ENCODE peak calls at places on chromosomes 1 and 21, in five cellular contexts. N is transverse colon, Q is adrenal gland, M is ovary, S is stomach. F is an unnamed sample.

GRCh38 chr1:19067912-19068638 is 111.6 kb upstream of the IFFO2 start:
- DNase-seq in Q (no peak), M (no peak), N (no peak), S (no peak), F (no peak)

GRCh38 chr1:200732438-200732837 is 6.3 kb upstream of the CAMSAP2 start:
- DNase-seq in M (no peak), S (no peak), N (no peak), Q (no peak), F (no peak)

GRCh38 chr1:110615548-110616130 is 9.5 kb upstream of the KCNA2 start:
- DNase-seq in N (peak), M (peak), Q (peak), S (peak), F (no peak)

GRCh38 chr1:110449661-110450651 is 993 bp upstream of the PROK1 start:
- DNase-seq in S (no peak), M (no peak), N (no peak), Q (no peak), F (no peak)

GRCh38 chr1:70807088-70807664 is 240.4 kb downstream of the PTGER3 start:
- DNase-seq in N (no peak), M (no peak), Q (no peak), S (no peak), F (no peak)

GRCh38 chr1:47424336-47424982 is 8.4 kb downstream of the FOXE3 start:
- DNase-seq in Q (peak), N (no peak), S (no peak), M (no peak), F (no peak)

GRCh38 chr1:61724721-61725694 is at the start of gene TM2D1:
- DNase-seq in M (peak), Q (peak), N (peak), S (peak), F (peak)

GRCh38 chr1:23719162-23719820 is 24.0 kb upstream of the ELOA start:
- DNase-seq in M (no peak), N (no peak), S (peak), Q (peak), F (no peak)

GRCh38 chr1:2635271-2636010 is 2.6 kb upstream of the MMEL1 start:
- DNase-seq in M (peak), S (no peak), N (no peak), Q (no peak), F (no peak)

GRCh38 chr21:19322360-19322759 is 918.8 kb upstream of the TMPRSS15 start:
- DNase-seq in N (no peak), M (no peak), S (no peak), Q (no peak), F (no peak)

GRCh38 chr1:10504259-10504658 is 29.5 kb downstream of the PEX14 start:
- DNase-seq in N (no peak), Q (no peak), S (no peak), M (no peak), F (no peak)

GRCh38 chr21:16535100-16535418 is 805.3 kb downstream of the USP25 start:
- DNase-seq in S (peak), N (peak), M (peak), Q (peak), F (no peak)

GRCh38 chr1:169513208-169513607 is 27.5 kb upstream of the SLC19A2 start:
- DNase-seq in S (no peak), M (peak), Q (no peak), N (no peak), F (no peak)

GRCh38 chr1:145918992-145919939 is 749 bp upstream of the PEX11B start:
- DNase-seq in S (peak), M (peak), Q (peak), N (peak), F (no peak)

GRCh38 chr1:3678361-3679097 is 26.2 kb downstream of the TP73 start:
- DNase-seq in Q (no peak), S (no peak), M (no peak), N (no peak), F (no peak)

GRCh38 chr1:153292185-153292584 is 20.6 kb downstream of the PGLYRP3 start:
- DNase-seq in Q (no peak), N (no peak), S (no peak), M (no peak), F (no peak)

GRCh38 chr1:153293480-153293775 is 19.3 kb downstream of the PGLYRP3 start:
- DNase-seq in S (no peak), N (no peak), M (no peak), Q (no peak), F (no peak)

GRCh38 chr1:153293847-153294246 is 18.9 kb downstream of the PGLYRP3 start:
- DNase-seq in S (no peak), Q (no peak), M (no peak), N (no peak), F (no peak)

GRCh38 chr1:153291514-153291913 is 21.2 kb downstream of the PGLYRP3 start:
- DNase-seq in N (no peak), Q (no peak), S (no peak), M (no peak), F (no peak)

DNA sequence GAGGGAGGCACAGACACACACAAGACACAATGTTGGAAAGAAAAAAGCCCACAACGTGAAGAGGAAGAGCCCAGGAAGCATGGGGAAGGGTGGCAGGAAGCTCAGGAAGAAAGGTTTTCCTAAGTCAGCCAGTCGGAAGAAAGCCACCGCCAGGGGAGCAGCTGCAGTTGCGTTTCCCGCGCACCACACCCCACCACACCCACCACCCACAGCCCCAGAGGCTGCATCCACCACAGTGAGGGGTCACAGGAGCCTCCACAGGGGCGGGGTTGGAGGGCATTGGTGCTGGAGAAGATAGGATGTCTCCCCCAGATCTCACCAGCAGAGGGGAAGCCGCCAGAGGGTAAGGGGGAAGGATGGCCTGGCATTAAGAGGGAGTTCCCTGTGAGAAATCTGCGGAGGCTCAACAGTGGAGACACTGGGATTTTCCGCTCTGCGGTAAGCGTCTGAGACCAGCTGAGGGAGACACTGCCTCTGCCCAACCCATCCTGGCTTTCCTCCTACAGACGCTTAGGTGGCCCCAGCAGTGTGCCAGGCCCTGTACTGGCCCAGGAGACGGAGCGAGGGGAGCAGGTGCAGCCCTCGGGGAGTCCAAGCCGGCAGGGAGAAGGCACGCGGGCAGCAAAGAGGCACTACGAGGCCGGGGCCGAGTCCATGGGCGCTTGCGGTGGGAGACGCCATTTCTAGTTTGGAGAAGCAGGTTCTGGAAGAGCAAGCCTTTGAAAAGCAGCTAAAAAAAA is 19.8 kb downstream of the PGLYRP3 start:
- DNase-seq in S (no peak), N (no peak), M (no peak), Q (no peak), F (no peak)
- TF ChIP-seq CTCF in S (no peak), N (no peak), M (no peak), Q (no peak), F (no peak)

DNA sequence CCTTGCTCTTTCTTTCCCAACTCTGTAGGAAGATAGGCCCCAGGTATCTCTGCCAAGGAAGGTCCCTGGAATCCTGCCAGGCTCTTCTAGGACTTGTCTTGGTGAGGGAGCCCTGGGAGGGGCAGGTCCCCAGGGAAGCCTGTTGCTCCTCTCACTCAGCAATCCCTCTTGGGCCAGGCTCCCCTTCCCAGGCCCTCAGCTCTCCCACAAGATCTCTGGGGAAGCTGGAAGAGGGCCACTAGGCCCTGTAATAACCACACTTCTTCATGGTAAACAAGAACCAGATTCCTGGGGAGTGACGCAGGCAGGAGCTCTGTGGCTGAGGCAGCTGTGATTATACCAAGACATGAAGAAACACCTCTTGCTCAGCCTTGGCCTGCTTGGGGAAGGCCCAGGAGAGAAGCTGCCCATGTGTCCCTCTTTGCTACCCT is 9.9 kb upstream of the MAPKAPK2 start:
- DNase-seq in Q (peak), N (peak), M (peak), S (peak), F (no peak)
- H3K27ac ChIP-seq in Q (no peak), N (peak), M (peak), S (peak), F (no peak)

GRCh38 chr21:14306143-14306907 is 76.6 kb downstream of the HSPA13 start:
- DNase-seq in Q (no peak), M (no peak), S (no peak), N (no peak), F (no peak)
- TF ChIP-seq CTCF in Q (no peak), M (no peak), S (no peak), N (no peak), F (no peak)

DNA sequence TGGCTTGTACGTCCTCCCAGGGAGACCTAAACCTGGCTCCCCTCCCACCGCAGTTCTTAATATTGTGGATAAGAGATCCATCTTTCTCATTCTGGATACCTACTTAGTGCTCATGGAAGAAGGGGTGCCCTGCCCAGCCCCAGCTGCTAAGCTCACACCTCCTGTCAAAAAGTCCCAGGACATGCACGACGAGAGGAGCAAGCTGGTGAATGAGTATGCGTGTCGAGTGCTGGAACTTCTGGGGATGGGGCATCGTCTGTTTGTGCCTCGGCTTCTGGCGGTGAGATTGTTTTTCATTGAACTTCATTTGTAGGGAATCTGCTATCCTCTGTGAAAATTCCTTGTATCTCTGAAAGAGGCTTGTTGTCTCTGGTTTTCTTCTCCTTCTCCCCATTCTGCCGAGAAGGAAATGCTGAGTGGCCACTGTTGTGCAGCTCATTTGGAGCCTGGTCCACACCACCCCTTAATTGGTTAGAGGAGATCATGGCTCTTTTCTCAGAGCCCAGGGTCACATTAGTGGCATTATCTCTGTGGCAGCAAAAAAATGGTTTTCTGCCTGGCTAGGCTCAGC is 199.4 kb upstream of the CACYBP start:
- DNase-seq in M (peak), Q (peak), S (no peak), N (no peak), F (no peak)
- H3K27ac ChIP-seq in M (peak), Q (no peak), S (peak), N (peak), F (peak)